ENCODE peak calls at places on chromosome 21, in five cellular contexts. One of them, this sample, is unnamed.

GRCh38 chr21:42543106-42543847 is 29.6 kb downstream of the SLC37A1 start:
- DNase-seq in HL-60: no peak
- DNase-seq in foreskin fibroblast: no peak
- DNase-seq in ovary: no peak
- DNase-seq in heart right ventricle: no peak
- DNase-seq in this sample: no peak

GRCh38 chr21:42347601-42348327 is 3.0 kb downstream of the TFF2 start:
- DNase-seq in HL-60: no peak
- DNase-seq in foreskin fibroblast: no peak
- DNase-seq in ovary: no peak
- DNase-seq in heart right ventricle: no peak
- DNase-seq in this sample: no peak

GRCh38 chr21:38740131-38740530 is 65.6 kb upstream of the ETS2 start:
- DNase-seq in ovary: no peak
- DNase-seq in foreskin fibroblast: no peak
- DNase-seq in heart right ventricle: no peak
- DNase-seq in HL-60: no peak
- DNase-seq in this sample: no peak

GRCh38 chr21:34133802-34134201 is 60.4 kb downstream of the MRPS6 start:
- DNase-seq in heart right ventricle: no peak
- DNase-seq in foreskin fibroblast: no peak
- DNase-seq in HL-60: no peak
- DNase-seq in ovary: no peak
- DNase-seq in this sample: no peak

GRCh38 chr21:44579833-44580144 is 615 bp downstream of the KRTAP10-5 start:
- DNase-seq in heart right ventricle: no peak
- DNase-seq in HL-60: no peak
- DNase-seq in ovary: no peak
- DNase-seq in foreskin fibroblast: no peak
- DNase-seq in this sample: no peak

GRCh38 chr21:46065215-46065992 is 32.5 kb upstream of the COL6A2 start:
- DNase-seq in ovary: no peak
- DNase-seq in HL-60: no peak
- DNase-seq in heart right ventricle: peak
- DNase-seq in foreskin fibroblast: no peak
- DNase-seq in this sample: peak

GRCh38 chr21:41713495-41714281 is 53.2 kb downstream of the RIPK4 start:
- DNase-seq in foreskin fibroblast: no peak
- DNase-seq in ovary: no peak
- DNase-seq in heart right ventricle: no peak
- DNase-seq in HL-60: no peak
- DNase-seq in this sample: no peak

GRCh38 chr21:41171210-41171609 is 3.2 kb downstream of the BACE2 start:
- DNase-seq in ovary: no peak
- DNase-seq in heart right ventricle: peak
- DNase-seq in foreskin fibroblast: no peak
- DNase-seq in HL-60: no peak
- DNase-seq in this sample: no peak

GRCh38 chr21:42061866-42062542 is 9.1 kb upstream of the UMODL1 start:
- DNase-seq in HL-60: no peak
- DNase-seq in heart right ventricle: no peak
- DNase-seq in ovary: no peak
- DNase-seq in foreskin fibroblast: no peak
- DNase-seq in this sample: no peak

GRCh38 chr21:34897828-34898227 is 151.3 kb downstream of the RUNX1 start:
- DNase-seq in heart right ventricle: no peak
- DNase-seq in ovary: no peak
- DNase-seq in foreskin fibroblast: no peak
- DNase-seq in HL-60: no peak
- DNase-seq in this sample: no peak

GRCh38 chr21:43268804-43269186 is 100.0 kb downstream of the CRYAA start:
- DNase-seq in HL-60: no peak
- DNase-seq in foreskin fibroblast: no peak
- DNase-seq in heart right ventricle: no peak
- DNase-seq in ovary: no peak
- DNase-seq in this sample: no peak

GRCh38 chr21:42741056-42741455 is 87.6 kb downstream of the PDE9A start:
- DNase-seq in HL-60: no peak
- DNase-seq in ovary: no peak
- DNase-seq in foreskin fibroblast: no peak
- DNase-seq in heart right ventricle: no peak
- DNase-seq in this sample: no peak

DNA sequence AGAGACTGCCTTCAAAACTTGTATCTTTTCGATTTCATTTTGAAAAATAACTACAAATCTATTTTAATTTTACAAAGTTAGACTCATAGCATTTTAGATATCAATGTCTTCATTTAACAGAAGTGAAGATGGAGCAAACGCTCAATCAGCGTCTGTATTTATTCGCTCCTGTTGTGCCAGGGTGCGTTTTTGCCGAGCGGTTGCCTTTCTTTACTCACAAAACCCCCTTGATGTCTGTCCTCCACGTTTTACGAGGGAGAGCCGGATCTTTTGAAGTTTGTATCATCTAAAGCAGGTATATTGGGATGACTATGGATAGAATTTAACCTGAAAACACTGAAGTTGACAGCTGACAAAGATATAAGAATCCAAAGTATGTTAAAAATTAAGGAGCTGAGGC is 44.6 kb downstream of the MRPL39 start:
- DNase-seq in ovary: no peak
- DNase-seq in HL-60: no peak
- DNase-seq in heart right ventricle: no peak
- DNase-seq in foreskin fibroblast: no peak
- DNase-seq in this sample: no peak
- H3K4me3 ChIP-seq in ovary: peak
- H3K4me3 ChIP-seq in HL-60: peak
- H3K4me3 ChIP-seq in heart right ventricle: peak
- H3K4me3 ChIP-seq in foreskin fibroblast: peak
- H3K4me3 ChIP-seq in this sample: peak

DNA sequence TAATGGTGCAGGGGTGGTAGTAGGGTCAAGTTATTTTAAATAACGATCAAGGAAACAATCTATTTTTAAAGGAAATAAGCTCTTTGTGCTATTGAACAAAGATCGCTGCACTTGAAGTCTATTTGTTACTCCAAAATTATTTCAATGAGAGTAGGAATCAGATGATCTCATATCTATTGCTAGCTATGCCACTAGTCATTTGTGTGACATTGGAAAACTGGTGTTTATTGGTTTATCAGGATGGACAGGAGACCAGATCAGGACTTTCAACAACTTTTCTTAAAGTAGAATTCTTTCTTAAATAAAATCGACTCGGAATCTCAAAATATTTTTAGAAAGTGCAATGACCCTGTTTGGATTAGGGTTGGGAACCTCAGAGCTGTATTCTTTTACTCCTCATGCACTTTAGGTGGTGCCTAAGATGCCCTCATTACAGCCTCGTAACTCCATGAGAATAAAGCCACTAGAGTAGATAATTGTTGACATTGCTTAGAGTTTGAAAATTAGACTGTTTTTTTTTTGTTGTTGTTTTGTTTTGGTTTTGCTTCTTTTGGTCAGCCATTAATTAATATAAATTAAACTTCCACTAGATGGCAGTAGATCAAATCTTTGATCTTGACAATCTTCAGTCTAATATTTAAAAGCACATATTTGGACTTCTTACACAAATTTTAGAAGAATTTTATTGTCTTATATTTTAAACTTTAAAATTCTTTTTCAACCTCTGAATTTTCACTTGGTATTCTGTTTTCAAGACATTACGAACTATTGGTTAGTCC is 352.4 kb downstream of the USP25 start:
- DNase-seq in ovary: no peak
- DNase-seq in foreskin fibroblast: no peak
- DNase-seq in heart right ventricle: no peak
- DNase-seq in HL-60: no peak
- DNase-seq in this sample: no peak
- TF ChIP-seq CTCF in ovary: peak
- TF ChIP-seq CTCF in foreskin fibroblast: peak
- TF ChIP-seq CTCF in heart right ventricle: peak
- TF ChIP-seq CTCF in HL-60: no peak
- TF ChIP-seq CTCF in this sample: no peak

DNA sequence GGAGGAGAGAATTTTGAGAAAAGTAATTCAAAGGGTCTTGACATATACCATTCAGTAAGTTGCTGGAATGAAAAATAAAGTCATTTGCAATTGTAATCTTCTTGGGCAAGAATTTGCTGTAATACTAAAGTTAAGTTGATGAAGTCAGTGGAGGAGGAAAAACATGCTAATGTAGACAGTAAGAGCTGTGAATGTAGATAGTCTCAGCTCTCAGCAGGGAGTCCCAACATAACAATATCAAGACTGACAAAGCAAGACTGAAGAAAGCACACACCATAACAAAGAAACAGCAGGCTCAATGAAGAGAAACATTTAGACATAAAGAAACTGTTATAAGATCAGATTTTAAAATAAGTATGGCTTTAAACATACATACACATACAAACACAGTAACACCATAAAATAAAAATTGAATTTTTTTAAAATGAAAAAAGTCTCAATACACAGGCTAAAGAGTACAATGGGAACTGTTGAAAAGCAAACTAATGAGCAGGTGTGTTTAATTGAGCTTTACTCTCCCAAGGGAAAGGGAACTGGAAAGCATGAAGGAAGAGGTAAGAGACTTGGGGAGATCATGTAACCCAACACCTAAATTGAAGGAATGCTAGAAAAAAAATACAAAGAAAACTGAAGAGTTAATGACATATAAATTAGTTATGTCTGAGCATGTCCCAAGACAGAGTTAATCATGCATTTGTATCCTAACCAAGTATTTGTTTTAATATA is 336.3 kb upstream of the NCAM2 start:
- DNase-seq in HL-60: no peak
- DNase-seq in foreskin fibroblast: no peak
- DNase-seq in heart right ventricle: no peak
- DNase-seq in ovary: no peak
- DNase-seq in this sample: no peak
- H3K4me3 ChIP-seq in HL-60: no peak
- H3K4me3 ChIP-seq in foreskin fibroblast: no peak
- H3K4me3 ChIP-seq in heart right ventricle: no peak
- H3K4me3 ChIP-seq in ovary: no peak
- H3K4me3 ChIP-seq in this sample: no peak

GRCh38 chr21:32304998-32305397 is 6.3 kb downstream of the MRAP start:
- DNase-seq in foreskin fibroblast: no peak
- DNase-seq in ovary: no peak
- DNase-seq in heart right ventricle: no peak
- DNase-seq in HL-60: no peak
- DNase-seq in this sample: no peak

GRCh38 chr21:32307706-32308105 is 9.1 kb downstream of the MRAP start:
- DNase-seq in foreskin fibroblast: peak
- DNase-seq in heart right ventricle: no peak
- DNase-seq in HL-60: no peak
- DNase-seq in ovary: no peak
- DNase-seq in this sample: no peak

GRCh38 chr21:32303385-32303784 is 4.7 kb downstream of the MRAP start:
- DNase-seq in ovary: no peak
- DNase-seq in heart right ventricle: no peak
- DNase-seq in HL-60: no peak
- DNase-seq in foreskin fibroblast: no peak
- DNase-seq in this sample: no peak

GRCh38 chr21:32308696-32309095 is 10.0 kb downstream of the MRAP start:
- DNase-seq in foreskin fibroblast: no peak
- DNase-seq in heart right ventricle: no peak
- DNase-seq in ovary: no peak
- DNase-seq in HL-60: no peak
- DNase-seq in this sample: no peak

GRCh38 chr21:32306021-32306780 is 7.5 kb downstream of the MRAP start:
- DNase-seq in heart right ventricle: peak
- DNase-seq in foreskin fibroblast: no peak
- DNase-seq in ovary: no peak
- DNase-seq in HL-60: no peak
- DNase-seq in this sample: no peak
- TF ChIP-seq CTCF in heart right ventricle: peak
- TF ChIP-seq CTCF in foreskin fibroblast: no peak
- TF ChIP-seq CTCF in ovary: no peak
- TF ChIP-seq CTCF in HL-60: no peak
- TF ChIP-seq CTCF in this sample: peak

This sample was measured in astrocyte of the cerebellum.